ENCODE peak calls at places on chromosome 13, in seven cellular contexts. One of them, this sample, is unnamed. For H3K9me3, the result is how much of the 10 kb centered on the place peaks cover.

GRCh38 chr13:95378603-95379002 is 77.4 kb upstream of the ABCC4 start:
- DNase-seq in pancreas: no peak
- DNase-seq in endothelial cell of umbilical vein: no peak
- DNase-seq in thoracic aorta: no peak
- DNase-seq in psoas muscle: peak
- DNase-seq in right atrium auricular region: no peak
- DNase-seq in small intestine: no peak
- DNase-seq in this sample: no peak

GRCh38 chr13:31749929-31750328 is 10.6 kb downstream of the RXFP2 start:
- DNase-seq in pancreas: no peak
- DNase-seq in endothelial cell of umbilical vein: peak
- DNase-seq in thoracic aorta: no peak
- DNase-seq in psoas muscle: no peak
- DNase-seq in right atrium auricular region: no peak
- DNase-seq in small intestine: no peak
- DNase-seq in this sample: no peak

GRCh38 chr13:37648604-37649003 is 50.0 kb upstream of the POSTN start:
- DNase-seq in pancreas: no peak
- DNase-seq in endothelial cell of umbilical vein: no peak
- DNase-seq in thoracic aorta: no peak
- DNase-seq in psoas muscle: no peak
- DNase-seq in right atrium auricular region: no peak
- DNase-seq in small intestine: no peak
- DNase-seq in this sample: no peak

GRCh38 chr13:101655435-101655834 is 203.0 kb downstream of the ITGBL1 start:
- DNase-seq in pancreas: no peak
- DNase-seq in endothelial cell of umbilical vein: no peak
- DNase-seq in thoracic aorta: no peak
- DNase-seq in psoas muscle: no peak
- DNase-seq in right atrium auricular region: no peak
- DNase-seq in small intestine: no peak
- DNase-seq in this sample: no peak

GRCh38 chr13:25836709-25837316 is 215.0 kb downstream of the SHISA2 start:
- DNase-seq in pancreas: no peak
- DNase-seq in endothelial cell of umbilical vein: no peak
- DNase-seq in thoracic aorta: no peak
- DNase-seq in psoas muscle: no peak
- DNase-seq in right atrium auricular region: no peak
- DNase-seq in small intestine: no peak
- DNase-seq in this sample: no peak

GRCh38 chr13:24887759-24888158 is 123.8 kb downstream of the RNF17 start:
- DNase-seq in pancreas: no peak
- DNase-seq in endothelial cell of umbilical vein: no peak
- DNase-seq in thoracic aorta: no peak
- DNase-seq in psoas muscle: no peak
- DNase-seq in right atrium auricular region: no peak
- DNase-seq in small intestine: no peak
- DNase-seq in this sample: no peak

GRCh38 chr13:75585153-75585552 is 35.6 kb downstream of the UCHL3 start:
- DNase-seq in pancreas: no peak
- DNase-seq in endothelial cell of umbilical vein: no peak
- DNase-seq in thoracic aorta: no peak
- DNase-seq in psoas muscle: no peak
- DNase-seq in right atrium auricular region: no peak
- DNase-seq in small intestine: no peak
- DNase-seq in this sample: no peak

GRCh38 chr13:65926750-65927171 is 1303.4 kb downstream of the PCDH9 start:
- DNase-seq in pancreas: peak
- DNase-seq in endothelial cell of umbilical vein: no peak
- DNase-seq in thoracic aorta: no peak
- DNase-seq in psoas muscle: peak
- DNase-seq in right atrium auricular region: no peak
- DNase-seq in small intestine: no peak
- DNase-seq in this sample: no peak

GRCh38 chr13:111031531-111031961 is 83.6 kb upstream of the ARHGEF7 start:
- DNase-seq in pancreas: no peak
- DNase-seq in endothelial cell of umbilical vein: no peak
- DNase-seq in thoracic aorta: no peak
- DNase-seq in psoas muscle: peak
- DNase-seq in right atrium auricular region: no peak
- DNase-seq in small intestine: no peak
- DNase-seq in this sample: no peak

GRCh38 chr13:51202477-51203046 is 19.6 kb upstream of the FAM124A start:
- DNase-seq in pancreas: no peak
- DNase-seq in endothelial cell of umbilical vein: peak
- DNase-seq in thoracic aorta: no peak
- DNase-seq in psoas muscle: no peak
- DNase-seq in right atrium auricular region: no peak
- DNase-seq in small intestine: no peak
- DNase-seq in this sample: no peak

GRCh38 chr13:70668293-70668692 is 560.0 kb upstream of the KLHL1 start:
- DNase-seq in pancreas: no peak
- DNase-seq in endothelial cell of umbilical vein: peak
- DNase-seq in thoracic aorta: no peak
- DNase-seq in psoas muscle: no peak
- DNase-seq in right atrium auricular region: no peak
- DNase-seq in small intestine: peak
- DNase-seq in this sample: peak

GRCh38 chr13:76350399-76350798 is 535.8 kb downstream of the KCTD12 start:
- DNase-seq in pancreas: peak
- DNase-seq in endothelial cell of umbilical vein: no peak
- DNase-seq in thoracic aorta: no peak
- DNase-seq in psoas muscle: no peak
- DNase-seq in right atrium auricular region: no peak
- DNase-seq in small intestine: no peak
- DNase-seq in this sample: peak

GRCh38 chr13:113299951-113300350 is 2.9 kb downstream of the LAMP1 start:
- DNase-seq in pancreas: no peak
- DNase-seq in endothelial cell of umbilical vein: no peak
- DNase-seq in thoracic aorta: no peak
- DNase-seq in psoas muscle: peak
- DNase-seq in right atrium auricular region: no peak
- DNase-seq in small intestine: peak
- DNase-seq in this sample: no peak

GRCh38 chr13:93029536-93029935 is 197.1 kb upstream of the GPC6 start:
- DNase-seq in pancreas: no peak
- DNase-seq in endothelial cell of umbilical vein: no peak
- DNase-seq in thoracic aorta: no peak
- DNase-seq in psoas muscle: no peak
- DNase-seq in right atrium auricular region: no peak
- DNase-seq in small intestine: no peak
- DNase-seq in this sample: no peak

GRCh38 chr13:113611996-113612395 is 27.4 kb downstream of the TFDP1 start:
- DNase-seq in pancreas: no peak
- DNase-seq in endothelial cell of umbilical vein: no peak
- DNase-seq in thoracic aorta: no peak
- DNase-seq in psoas muscle: no peak
- DNase-seq in right atrium auricular region: no peak
- DNase-seq in small intestine: no peak
- DNase-seq in this sample: no peak

GRCh38 chr13:44352671-44353070 is 21.0 kb upstream of the SERP2 start:
- DNase-seq in pancreas: no peak
- DNase-seq in endothelial cell of umbilical vein: no peak
- DNase-seq in thoracic aorta: no peak
- DNase-seq in psoas muscle: no peak
- DNase-seq in right atrium auricular region: no peak
- DNase-seq in small intestine: no peak
- DNase-seq in this sample: no peak

GRCh38 chr13:109749365-109749764 is 37.0 kb downstream of the IRS2 start:
- DNase-seq in pancreas: no peak
- DNase-seq in endothelial cell of umbilical vein: no peak
- DNase-seq in thoracic aorta: no peak
- DNase-seq in psoas muscle: no peak
- DNase-seq in right atrium auricular region: peak
- DNase-seq in small intestine: no peak
- DNase-seq in this sample: no peak

GRCh38 chr13:92224052-92224821 is 825.8 kb downstream of the GPC5 start:
- DNase-seq in pancreas: no peak
- DNase-seq in endothelial cell of umbilical vein: no peak
- DNase-seq in thoracic aorta: no peak
- DNase-seq in psoas muscle: no peak
- DNase-seq in right atrium auricular region: no peak
- DNase-seq in small intestine: no peak
- DNase-seq in this sample: no peak

GRCh38 chr13:92948034-92948433 is 278.6 kb upstream of the GPC6 start:
- DNase-seq in pancreas: no peak
- DNase-seq in endothelial cell of umbilical vein: no peak
- DNase-seq in thoracic aorta: no peak
- DNase-seq in psoas muscle: no peak
- DNase-seq in right atrium auricular region: no peak
- DNase-seq in small intestine: no peak
- DNase-seq in this sample: no peak

GRCh38 chr13:86974995-86975328 is 696.2 kb upstream of the SLITRK5 start:
- DNase-seq in pancreas: no peak
- DNase-seq in endothelial cell of umbilical vein: no peak
- DNase-seq in thoracic aorta: no peak
- DNase-seq in psoas muscle: no peak
- DNase-seq in right atrium auricular region: no peak
- DNase-seq in small intestine: no peak
- DNase-seq in this sample: no peak

GRCh38 chr13:95497307-95497943 is 55.1 kb upstream of the CLDN10 start:
- DNase-seq in pancreas: peak
- DNase-seq in endothelial cell of umbilical vein: peak
- DNase-seq in thoracic aorta: no peak
- DNase-seq in psoas muscle: no peak
- DNase-seq in right atrium auricular region: no peak
- DNase-seq in small intestine: no peak
- DNase-seq in this sample: no peak

GRCh38 chr13:93037780-93038179 is 188.8 kb upstream of the GPC6 start:
- DNase-seq in pancreas: no peak
- DNase-seq in endothelial cell of umbilical vein: no peak
- DNase-seq in thoracic aorta: no peak
- DNase-seq in psoas muscle: no peak
- DNase-seq in right atrium auricular region: no peak
- DNase-seq in small intestine: no peak
- DNase-seq in this sample: no peak

GRCh38 chr13:110630566-110631119 is 15.3 kb downstream of the NAXD start:
- DNase-seq in pancreas: no peak
- DNase-seq in endothelial cell of umbilical vein: no peak
- DNase-seq in thoracic aorta: no peak
- DNase-seq in psoas muscle: no peak
- DNase-seq in right atrium auricular region: no peak
- DNase-seq in small intestine: no peak
- DNase-seq in this sample: no peak

DNA sequence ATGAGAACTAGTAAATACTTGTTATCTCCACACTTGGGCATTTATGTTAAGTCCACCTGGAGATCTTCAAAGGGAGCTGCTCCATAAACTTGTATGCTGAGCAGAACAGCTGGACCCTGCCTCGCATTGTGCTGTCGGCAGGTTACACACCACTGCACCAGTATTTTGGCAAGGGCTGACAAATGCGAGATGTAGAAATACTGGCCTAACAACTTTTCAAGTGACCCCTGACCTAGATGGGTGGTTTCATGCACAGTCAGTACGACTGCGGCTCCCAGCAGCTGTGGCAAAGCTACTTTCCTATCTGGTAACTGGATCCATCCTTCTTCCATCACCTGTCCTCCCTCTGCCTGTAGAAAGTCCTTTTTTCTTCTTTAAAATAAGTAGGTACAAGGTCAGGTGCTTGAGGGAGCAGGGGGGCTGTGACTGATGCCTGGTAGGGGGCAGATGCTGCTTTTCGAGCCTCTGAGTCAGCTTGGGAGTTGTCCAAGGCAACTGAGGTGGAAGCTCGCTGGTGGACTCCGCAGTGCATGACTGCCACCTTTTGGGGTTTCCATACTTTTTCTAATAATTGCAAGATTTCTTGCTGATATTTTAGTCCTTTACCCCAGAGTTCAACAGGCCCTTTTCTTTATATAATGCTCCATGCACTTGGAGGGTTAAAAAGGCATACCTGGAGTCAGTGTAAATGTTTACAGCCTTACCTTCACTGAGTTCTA is 86.8 kb downstream of the SLC25A15 start:
- DNase-seq in pancreas: no peak
- DNase-seq in endothelial cell of umbilical vein: no peak
- DNase-seq in thoracic aorta: no peak
- DNase-seq in psoas muscle: no peak
- DNase-seq in right atrium auricular region: no peak
- DNase-seq in small intestine: no peak
- DNase-seq in this sample: no peak
- H3K9me3 ChIP-seq in pancreas: under half
- H3K9me3 ChIP-seq in endothelial cell of umbilical vein: under half
- H3K9me3 ChIP-seq in thoracic aorta: half or more
- H3K9me3 ChIP-seq in psoas muscle: under half
- H3K9me3 ChIP-seq in right atrium auricular region: under half
- H3K9me3 ChIP-seq in small intestine: under half
- H3K9me3 ChIP-seq in this sample: under half

DNA sequence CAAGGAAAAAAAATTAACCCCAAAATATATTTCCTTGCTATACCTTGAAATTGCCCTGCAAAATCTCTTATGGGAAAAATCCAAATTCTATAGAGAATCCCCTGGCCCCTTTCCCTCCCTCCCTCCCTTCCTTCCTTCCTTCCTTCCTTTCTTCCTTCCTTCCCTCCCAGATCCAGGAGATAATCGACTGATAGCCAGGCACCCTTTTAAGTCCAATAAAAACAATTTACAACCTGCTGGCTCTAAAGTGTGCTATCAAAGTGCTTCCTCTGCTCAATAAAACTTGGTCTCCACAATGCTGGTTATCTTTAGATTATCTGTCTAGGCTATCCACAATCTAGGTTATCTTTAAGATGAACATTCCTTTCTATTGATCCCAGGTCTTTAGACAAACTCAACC is 83.1 kb upstream of the TUBA3C start:
- DNase-seq in pancreas: no peak
- DNase-seq in endothelial cell of umbilical vein: no peak
- DNase-seq in thoracic aorta: no peak
- DNase-seq in psoas muscle: no peak
- DNase-seq in right atrium auricular region: no peak
- DNase-seq in small intestine: no peak
- DNase-seq in this sample: no peak
- H3K9me3 ChIP-seq in pancreas: under half
- H3K9me3 ChIP-seq in endothelial cell of umbilical vein: under half
- H3K9me3 ChIP-seq in thoracic aorta: under half
- H3K9me3 ChIP-seq in psoas muscle: under half
- H3K9me3 ChIP-seq in right atrium auricular region: under half
- H3K9me3 ChIP-seq in small intestine: under half
- H3K9me3 ChIP-seq in this sample: under half

DNA sequence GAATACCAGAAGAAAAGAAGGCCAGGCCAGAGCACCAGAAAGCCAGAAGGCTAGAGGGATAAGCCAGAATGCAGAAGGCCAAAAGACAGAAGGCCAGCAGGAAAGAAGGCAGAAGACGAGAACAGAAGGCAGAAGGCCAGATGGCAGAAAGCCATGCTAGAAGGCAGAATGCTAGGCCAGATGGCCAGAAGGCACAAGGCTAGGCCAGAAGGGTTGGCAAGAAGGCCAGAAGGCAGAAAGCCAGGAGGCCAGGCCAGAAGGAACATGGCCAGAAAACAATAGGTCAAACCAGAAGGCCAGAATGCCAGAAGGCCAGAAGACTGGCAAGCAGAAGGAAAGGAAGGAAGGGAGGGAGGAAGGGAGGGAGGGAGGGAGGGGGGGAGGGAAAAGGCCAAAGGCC is 188.8 kb downstream of the TUBA3C start:
- DNase-seq in pancreas: peak
- DNase-seq in endothelial cell of umbilical vein: no peak
- DNase-seq in thoracic aorta: no peak
- DNase-seq in psoas muscle: peak
- DNase-seq in right atrium auricular region: no peak
- DNase-seq in small intestine: no peak
- DNase-seq in this sample: no peak
- H3K9me3 ChIP-seq in pancreas: under half
- H3K9me3 ChIP-seq in endothelial cell of umbilical vein: under half
- H3K9me3 ChIP-seq in thoracic aorta: under half
- H3K9me3 ChIP-seq in psoas muscle: under half
- H3K9me3 ChIP-seq in right atrium auricular region: under half
- H3K9me3 ChIP-seq in small intestine: under half
- H3K9me3 ChIP-seq in this sample: under half

GRCh38 chr13:54187461-54187860 is 1158.8 kb downstream of the OLFM4 start:
- DNase-seq in pancreas: no peak
- DNase-seq in endothelial cell of umbilical vein: no peak
- DNase-seq in thoracic aorta: no peak
- DNase-seq in psoas muscle: no peak
- DNase-seq in right atrium auricular region: no peak
- DNase-seq in small intestine: no peak
- DNase-seq in this sample: no peak
- H3K9me3 ChIP-seq in pancreas: under half
- H3K9me3 ChIP-seq in endothelial cell of umbilical vein: under half
- H3K9me3 ChIP-seq in thoracic aorta: under half
- H3K9me3 ChIP-seq in psoas muscle: under half
- H3K9me3 ChIP-seq in right atrium auricular region: under half
- H3K9me3 ChIP-seq in small intestine: under half
- H3K9me3 ChIP-seq in this sample: under half

This sample was measured in lung.